ENCODE peak calls at places on chromosomes 11 and 22, in seven cellular contexts. W is GM19239, V is NCI-H1092, F is right lobe of liver, Z is NCI-H1436, J is T-cell, K is heart right ventricle. X is an unnamed sample.

GRCh38 chr22:48316245-48316875 is 1511.3 kb downstream of the BRD1 start:
- DNase-seq in J (no peak), V (no peak), W (no peak), F (peak; percentile 30), Z (no peak), K (no peak), X (no peak)

GRCh38 chr22:27879923-27880322 is 39.1 kb downstream of the PITPNB start:
- DNase-seq in F (no peak), J (no peak), Z (no peak), V (peak; percentile 8), W (no peak), K (no peak), X (no peak)

GRCh38 chr22:37218771-37219411 is 6.6 kb upstream of the SSTR3 start:
- DNase-seq in V (no peak), Z (no peak), J (peak; percentile 81), F (no peak), W (peak; percentile 80), K (no peak), X (no peak)

GRCh38 chr11:28621648-28622215 is 513.5 kb downstream of the METTL15 start:
- DNase-seq in V (no peak), F (no peak), Z (no peak), W (no peak), K (peak; percentile 8), J (no peak), X (no peak)

GRCh38 chr22:45504703-45505341 is 2.1 kb downstream of the FBLN1 start:
- DNase-seq in J (no peak), Z (no peak), W (no peak), F (no peak), V (no peak), K (no peak), X (no peak)

GRCh38 chr11:10304495-10305261 is at the start of gene ADM:
- DNase-seq in Z (peak; percentile 68), V (no peak), K (peak; percentile 90), F (peak; percentile 96), J (no peak), W (no peak), X (peak; percentile 81)

GRCh38 chr11:112996924-112997323 is 35.7 kb downstream of the NCAM1 start:
- DNase-seq in V (no peak), J (no peak), Z (no peak), F (no peak), W (no peak), K (no peak), X (no peak)

GRCh38 chr22:43967069-43967468 is 11.8 kb downstream of the SAMM50 start:
- DNase-seq in V (no peak), F (no peak), K (no peak), Z (no peak), W (no peak), J (no peak), X (no peak)

GRCh38 chr11:10590516-10590915 is 22.1 kb upstream of the LYVE1 start:
- DNase-seq in V (no peak), Z (no peak), J (no peak), K (no peak), F (no peak), W (no peak), X (no peak)

GRCh38 chr11:12813371-12814225 is 139.4 kb downstream of the TEAD1 start:
- DNase-seq in V (no peak), J (no peak), K (no peak), Z (no peak), F (no peak), W (no peak), X (no peak)

GRCh38 chr11:95074806-95075563 is 8.3 kb downstream of the SRSF8 start:
- DNase-seq in F (peak; percentile 55), V (peak; percentile 20), K (peak; percentile 82), J (no peak), W (no peak), Z (no peak), X (no peak)

GRCh38 chr11:67274768-67275605 is 8.7 kb downstream of the GRK2 start:
- DNase-seq in J (no peak), V (no peak), Z (no peak), F (peak; percentile 75), K (peak; percentile 70), W (no peak), X (no peak)

GRCh38 chr11:7844521-7844920 is 47.8 kb upstream of the OR5P2 start:
- DNase-seq in F (no peak), V (no peak), W (no peak), J (no peak), K (no peak), Z (no peak), X (no peak)

GRCh38 chr22:20084547-20085413 is 4.7 kb downstream of the DGCR8 start:
- DNase-seq in V (no peak), F (peak; percentile 92), K (no peak), Z (peak; percentile 2), J (no peak), W (no peak), X (no peak)

GRCh38 chr11:124482362-124483147 is 37.1 kb upstream of the OR8B8 start:
- DNase-seq in K (no peak), F (no peak), J (no peak), V (no peak), Z (no peak), W (no peak), X (no peak)

GRCh38 chr11:124863826-124864165 is 1.4 kb upstream of the ROBO3 start:
- DNase-seq in W (no peak), F (peak; percentile 31), K (no peak), J (no peak), V (no peak), Z (no peak), X (no peak)

GRCh38 chr11:57513911-57514537 is 1.5 kb downstream of the SLC43A1 start:
- DNase-seq in K (peak; percentile 25), Z (no peak), J (no peak), V (peak; percentile 49), F (peak; percentile 61), W (no peak), X (no peak)

GRCh38 chr11:74726547-74727182 is 4.6 kb downstream of the CHRDL2 start:
- DNase-seq in W (peak; percentile 97), J (peak; percentile 45), Z (peak; percentile 57), K (peak; percentile 70), V (peak; percentile 70), F (peak; percentile 73), X (peak; percentile 30)

X was measured in head of caudate nucleus.